ENCODE peak calls at places on chromosomes 7 and 10, in six cellular contexts. One of them, this sample, is unnamed.

GRCh38 chr7:135341049-135341448 is 107.4 kb downstream of the STRA8 start:
- DNase-seq in activated naive CD4-positive, alpha-beta T cell: no peak
- DNase-seq in BJ: no peak
- DNase-seq in astrocyte: no peak
- DNase-seq in NCI-H748 treated with DMSO at 0.1 percent for 48 hours: no peak
- DNase-seq in caudate nucleus: no peak
- DNase-seq in this sample: peak

GRCh38 chr10:124264711-124265390 is 153.9 kb downstream of the OAT start:
- DNase-seq in BJ: no peak
- DNase-seq in caudate nucleus: no peak
- DNase-seq in activated naive CD4-positive, alpha-beta T cell: no peak
- DNase-seq in astrocyte: no peak
- DNase-seq in NCI-H748 treated with DMSO at 0.1 percent for 48 hours: no peak
- DNase-seq in this sample: no peak

GRCh38 chr7:120033114-120033513 is 239.9 kb upstream of the KCND2 start:
- DNase-seq in caudate nucleus: no peak
- DNase-seq in astrocyte: peak
- DNase-seq in NCI-H748 treated with DMSO at 0.1 percent for 48 hours: no peak
- DNase-seq in BJ: no peak
- DNase-seq in activated naive CD4-positive, alpha-beta T cell: no peak
- DNase-seq in this sample: no peak

GRCh38 chr10:70931168-70931805 is 42.9 kb upstream of the PCBD1 start:
- DNase-seq in astrocyte: peak
- DNase-seq in activated naive CD4-positive, alpha-beta T cell: no peak
- DNase-seq in NCI-H748 treated with DMSO at 0.1 percent for 48 hours: no peak
- DNase-seq in BJ: no peak
- DNase-seq in caudate nucleus: no peak
- DNase-seq in this sample: no peak

GRCh38 chr7:37093257-37093656 is 355.4 kb downstream of the ELMO1 start:
- DNase-seq in BJ: no peak
- DNase-seq in activated naive CD4-positive, alpha-beta T cell: no peak
- DNase-seq in astrocyte: no peak
- DNase-seq in caudate nucleus: no peak
- DNase-seq in NCI-H748 treated with DMSO at 0.1 percent for 48 hours: no peak
- DNase-seq in this sample: no peak

GRCh38 chr10:13587367-13587766 is 602 bp downstream of the PRPF18 start:
- DNase-seq in NCI-H748 treated with DMSO at 0.1 percent for 48 hours: no peak
- DNase-seq in BJ: no peak
- DNase-seq in activated naive CD4-positive, alpha-beta T cell: no peak
- DNase-seq in astrocyte: no peak
- DNase-seq in caudate nucleus: no peak
- DNase-seq in this sample: peak

GRCh38 chr7:109950256-109950655 is 1140.7 kb upstream of the LRRN3 start:
- DNase-seq in NCI-H748 treated with DMSO at 0.1 percent for 48 hours: no peak
- DNase-seq in caudate nucleus: no peak
- DNase-seq in BJ: no peak
- DNase-seq in activated naive CD4-positive, alpha-beta T cell: no peak
- DNase-seq in astrocyte: no peak
- DNase-seq in this sample: no peak

GRCh38 chr7:52708846-52709245 is 326.6 kb upstream of the POM121L12 start:
- DNase-seq in NCI-H748 treated with DMSO at 0.1 percent for 48 hours: no peak
- DNase-seq in astrocyte: no peak
- DNase-seq in BJ: no peak
- DNase-seq in caudate nucleus: no peak
- DNase-seq in activated naive CD4-positive, alpha-beta T cell: no peak
- DNase-seq in this sample: no peak

GRCh38 chr10:122352817-122353525 is 21.5 kb upstream of the PLEKHA1 start:
- DNase-seq in activated naive CD4-positive, alpha-beta T cell: no peak
- DNase-seq in astrocyte: no peak
- DNase-seq in NCI-H748 treated with DMSO at 0.1 percent for 48 hours: no peak
- DNase-seq in caudate nucleus: no peak
- DNase-seq in BJ: no peak
- DNase-seq in this sample: no peak

GRCh38 chr7:113622796-113623195 is 296.0 kb downstream of the PPP1R3A start:
- DNase-seq in NCI-H748 treated with DMSO at 0.1 percent for 48 hours: no peak
- DNase-seq in activated naive CD4-positive, alpha-beta T cell: no peak
- DNase-seq in caudate nucleus: no peak
- DNase-seq in astrocyte: no peak
- DNase-seq in BJ: no peak
- DNase-seq in this sample: no peak

GRCh38 chr7:23334482-23335056 is 35.4 kb downstream of the MALSU1 start:
- DNase-seq in caudate nucleus: no peak
- DNase-seq in activated naive CD4-positive, alpha-beta T cell: no peak
- DNase-seq in NCI-H748 treated with DMSO at 0.1 percent for 48 hours: no peak
- DNase-seq in BJ: peak
- DNase-seq in astrocyte: peak
- DNase-seq in this sample: peak

GRCh38 chr10:96272986-96273280 is 1.6 kb upstream of the BLNK start:
- DNase-seq in caudate nucleus: no peak
- DNase-seq in BJ: no peak
- DNase-seq in NCI-H748 treated with DMSO at 0.1 percent for 48 hours: no peak
- DNase-seq in activated naive CD4-positive, alpha-beta T cell: no peak
- DNase-seq in astrocyte: no peak
- DNase-seq in this sample: no peak

GRCh38 chr10:35626971-35627507 is 15.1 kb downstream of the FZD8 start:
- DNase-seq in NCI-H748 treated with DMSO at 0.1 percent for 48 hours: no peak
- DNase-seq in activated naive CD4-positive, alpha-beta T cell: no peak
- DNase-seq in caudate nucleus: no peak
- DNase-seq in astrocyte: peak
- DNase-seq in BJ: no peak
- DNase-seq in this sample: no peak

GRCh38 chr7:131633342-131633843 is 77.0 kb upstream of the PODXL start:
- DNase-seq in activated naive CD4-positive, alpha-beta T cell: no peak
- DNase-seq in NCI-H748 treated with DMSO at 0.1 percent for 48 hours: no peak
- DNase-seq in caudate nucleus: no peak
- DNase-seq in astrocyte: peak
- DNase-seq in BJ: peak
- DNase-seq in this sample: no peak

This sample was measured in Caco-2.